ENCODE peak calls at places on chromosome X, in seven cellular contexts. One of them, this sample, is unnamed.

GRCh38 chrX:43644124-43644701 is 11.9 kb upstream of the MAOA start:
- DNase-seq in nephron progenitor cell: no peak
- DNase-seq in naive B cell: no peak
- DNase-seq in aorta: no peak
- DNase-seq in T-helper 1 cell: no peak
- DNase-seq in CD8-positive, alpha-beta memory T cell: no peak
- DNase-seq in CD4-positive, CD25-positive, alpha-beta regulatory T cell: no peak
- DNase-seq in this sample: no peak

GRCh38 chrX:53281321-53281822 is at the start of gene IQSEC2:
- DNase-seq in nephron progenitor cell: peak
- DNase-seq in naive B cell: no peak
- DNase-seq in aorta: peak
- DNase-seq in T-helper 1 cell: no peak
- DNase-seq in CD8-positive, alpha-beta memory T cell: no peak
- DNase-seq in CD4-positive, CD25-positive, alpha-beta regulatory T cell: no peak
- DNase-seq in this sample: no peak

GRCh38 chrX:140022482-140022881 is 57.2 kb upstream of the CXorf66 start:
- DNase-seq in nephron progenitor cell: no peak
- DNase-seq in naive B cell: no peak
- DNase-seq in aorta: no peak
- DNase-seq in T-helper 1 cell: no peak
- DNase-seq in CD8-positive, alpha-beta memory T cell: no peak
- DNase-seq in CD4-positive, CD25-positive, alpha-beta regulatory T cell: no peak
- DNase-seq in this sample: no peak

GRCh38 chrX:63809158-63809557 is 24.1 kb upstream of the ARHGEF9 start:
- DNase-seq in nephron progenitor cell: no peak
- DNase-seq in naive B cell: no peak
- DNase-seq in aorta: no peak
- DNase-seq in T-helper 1 cell: no peak
- DNase-seq in CD8-positive, alpha-beta memory T cell: no peak
- DNase-seq in CD4-positive, CD25-positive, alpha-beta regulatory T cell: no peak
- DNase-seq in this sample: no peak

GRCh38 chrX:103585421-103586313 is at the start of gene TCEAL4:
- DNase-seq in nephron progenitor cell: peak
- DNase-seq in naive B cell: peak
- DNase-seq in aorta: peak
- DNase-seq in T-helper 1 cell: peak
- DNase-seq in CD8-positive, alpha-beta memory T cell: peak
- DNase-seq in CD4-positive, CD25-positive, alpha-beta regulatory T cell: peak
- DNase-seq in this sample: peak

GRCh38 chrX:74242050-74242449 is 61.9 kb upstream of the ZCCHC13 start:
- DNase-seq in nephron progenitor cell: no peak
- DNase-seq in naive B cell: no peak
- DNase-seq in aorta: no peak
- DNase-seq in T-helper 1 cell: no peak
- DNase-seq in CD8-positive, alpha-beta memory T cell: no peak
- DNase-seq in CD4-positive, CD25-positive, alpha-beta regulatory T cell: no peak
- DNase-seq in this sample: no peak

GRCh38 chrX:10841579-10841978 is 221.2 kb upstream of the MID1 start:
- DNase-seq in nephron progenitor cell: no peak
- DNase-seq in naive B cell: no peak
- DNase-seq in aorta: no peak
- DNase-seq in T-helper 1 cell: no peak
- DNase-seq in CD8-positive, alpha-beta memory T cell: no peak
- DNase-seq in CD4-positive, CD25-positive, alpha-beta regulatory T cell: no peak
- DNase-seq in this sample: no peak

GRCh38 chrX:93580634-93581033 is 92.7 kb downstream of the NAP1L3 start:
- DNase-seq in nephron progenitor cell: no peak
- DNase-seq in naive B cell: no peak
- DNase-seq in aorta: no peak
- DNase-seq in T-helper 1 cell: no peak
- DNase-seq in CD8-positive, alpha-beta memory T cell: no peak
- DNase-seq in CD4-positive, CD25-positive, alpha-beta regulatory T cell: no peak
- DNase-seq in this sample: no peak

GRCh38 chrX:119013146-119013545 is 38.7 kb downstream of the LONRF3 start:
- DNase-seq in nephron progenitor cell: no peak
- DNase-seq in naive B cell: no peak
- DNase-seq in aorta: no peak
- DNase-seq in T-helper 1 cell: no peak
- DNase-seq in CD8-positive, alpha-beta memory T cell: no peak
- DNase-seq in CD4-positive, CD25-positive, alpha-beta regulatory T cell: no peak
- DNase-seq in this sample: no peak

GRCh38 chrX:123425904-123426303 is 241.8 kb downstream of the GRIA3 start:
- DNase-seq in nephron progenitor cell: no peak
- DNase-seq in naive B cell: no peak
- DNase-seq in aorta: peak
- DNase-seq in T-helper 1 cell: no peak
- DNase-seq in CD8-positive, alpha-beta memory T cell: no peak
- DNase-seq in CD4-positive, CD25-positive, alpha-beta regulatory T cell: no peak
- DNase-seq in this sample: no peak

GRCh38 chrX:123330229-123330942 is 146.3 kb downstream of the GRIA3 start:
- DNase-seq in nephron progenitor cell: no peak
- DNase-seq in naive B cell: no peak
- DNase-seq in aorta: no peak
- DNase-seq in T-helper 1 cell: no peak
- DNase-seq in CD8-positive, alpha-beta memory T cell: no peak
- DNase-seq in CD4-positive, CD25-positive, alpha-beta regulatory T cell: no peak
- DNase-seq in this sample: peak